ENCODE peak calls at places on chromosome 1, in eight cellular contexts. One of them, this sample, is unnamed.
A peak's percentile ranks its signal among the peaks of the same experiment; 100 is the strongest.

GRCh38 chr1:28392027-28392652 is 22.6 kb downstream of the PHACTR4 start:
- DNase-seq in EL: peak; percentile 90
- DNase-seq in fibroblast of pulmonary artery: peak; percentile 96
- DNase-seq in activated naive CD4-positive, alpha-beta T cell treated with anti-CD3 and anti-CD28 coated beads, Interleukin-2, amount 10 ng/mL, durations not matched to agents 7 days and 5 days: no peak
- DNase-seq in RPMI7951: peak; percentile 77
- DNase-seq in HepG2: no peak
- DNase-seq in NT2/D1: no peak
- DNase-seq in NK-92 treated with Interleukin-12 subunit alpha and Interleukin-12 subunit beta, amount 100 ng/mL, for 24 hours: no peak
- DNase-seq in this sample: no peak

GRCh38 chr1:70319750-70320149 is 34.8 kb downstream of the ANKRD13C start:
- DNase-seq in EL: peak; percentile 88
- DNase-seq in fibroblast of pulmonary artery: peak; percentile 18
- DNase-seq in activated naive CD4-positive, alpha-beta T cell treated with anti-CD3 and anti-CD28 coated beads, Interleukin-2, amount 10 ng/mL, durations not matched to agents 7 days and 5 days: no peak
- DNase-seq in RPMI7951: peak; percentile 35
- DNase-seq in HepG2: peak; percentile 2
- DNase-seq in NT2/D1: no peak
- DNase-seq in NK-92 treated with Interleukin-12 subunit alpha and Interleukin-12 subunit beta, amount 100 ng/mL, for 24 hours: no peak
- DNase-seq in this sample: no peak

GRCh38 chr1:212701910-212702309 is 2.3 kb upstream of the BATF3 start:
- DNase-seq in EL: no peak
- DNase-seq in fibroblast of pulmonary artery: no peak
- DNase-seq in activated naive CD4-positive, alpha-beta T cell treated with anti-CD3 and anti-CD28 coated beads, Interleukin-2, amount 10 ng/mL, durations not matched to agents 7 days and 5 days: no peak
- DNase-seq in RPMI7951: no peak
- DNase-seq in HepG2: no peak
- DNase-seq in NT2/D1: no peak
- DNase-seq in NK-92 treated with Interleukin-12 subunit alpha and Interleukin-12 subunit beta, amount 100 ng/mL, for 24 hours: no peak
- DNase-seq in this sample: no peak

GRCh38 chr1:99768525-99769382 is 2.3 kb upstream of the FRRS1 start:
- DNase-seq in EL: no peak
- DNase-seq in fibroblast of pulmonary artery: peak; percentile 75
- DNase-seq in activated naive CD4-positive, alpha-beta T cell treated with anti-CD3 and anti-CD28 coated beads, Interleukin-2, amount 10 ng/mL, durations not matched to agents 7 days and 5 days: no peak
- DNase-seq in RPMI7951: no peak
- DNase-seq in HepG2: no peak
- DNase-seq in NT2/D1: no peak
- DNase-seq in NK-92 treated with Interleukin-12 subunit alpha and Interleukin-12 subunit beta, amount 100 ng/mL, for 24 hours: no peak
- DNase-seq in this sample: no peak

GRCh38 chr1:225689882-225690459 is 37.0 kb upstream of the ENAH start:
- DNase-seq in EL: peak; percentile 14
- DNase-seq in fibroblast of pulmonary artery: no peak
- DNase-seq in activated naive CD4-positive, alpha-beta T cell treated with anti-CD3 and anti-CD28 coated beads, Interleukin-2, amount 10 ng/mL, durations not matched to agents 7 days and 5 days: no peak
- DNase-seq in RPMI7951: peak; percentile 16
- DNase-seq in HepG2: no peak
- DNase-seq in NT2/D1: no peak
- DNase-seq in NK-92 treated with Interleukin-12 subunit alpha and Interleukin-12 subunit beta, amount 100 ng/mL, for 24 hours: no peak
- DNase-seq in this sample: no peak

GRCh38 chr1:209652873-209653401 is 712 bp upstream of the LAMB3 start:
- DNase-seq in EL: peak; percentile 50
- DNase-seq in fibroblast of pulmonary artery: peak; percentile 67
- DNase-seq in activated naive CD4-positive, alpha-beta T cell treated with anti-CD3 and anti-CD28 coated beads, Interleukin-2, amount 10 ng/mL, durations not matched to agents 7 days and 5 days: no peak
- DNase-seq in RPMI7951: peak; percentile 91
- DNase-seq in HepG2: peak; percentile 70
- DNase-seq in NT2/D1: peak; percentile 77
- DNase-seq in NK-92 treated with Interleukin-12 subunit alpha and Interleukin-12 subunit beta, amount 100 ng/mL, for 24 hours: peak; percentile 18
- DNase-seq in this sample: peak; percentile 31

GRCh38 chr1:22930235-22930912 is 42.3 kb downstream of the LACTBL1 start:
- DNase-seq in EL: peak; percentile 49
- DNase-seq in fibroblast of pulmonary artery: peak; percentile 42
- DNase-seq in activated naive CD4-positive, alpha-beta T cell treated with anti-CD3 and anti-CD28 coated beads, Interleukin-2, amount 10 ng/mL, durations not matched to agents 7 days and 5 days: peak; percentile 38
- DNase-seq in RPMI7951: peak; percentile 15
- DNase-seq in HepG2: peak; percentile 29
- DNase-seq in NT2/D1: peak; percentile 33
- DNase-seq in NK-92 treated with Interleukin-12 subunit alpha and Interleukin-12 subunit beta, amount 100 ng/mL, for 24 hours: no peak
- DNase-seq in this sample: peak; percentile 32

GRCh38 chr1:109876617-109877319 is 33.9 kb upstream of the CSF1 start:
- DNase-seq in EL: peak; percentile 63
- DNase-seq in fibroblast of pulmonary artery: peak; percentile 55
- DNase-seq in activated naive CD4-positive, alpha-beta T cell treated with anti-CD3 and anti-CD28 coated beads, Interleukin-2, amount 10 ng/mL, durations not matched to agents 7 days and 5 days: no peak
- DNase-seq in RPMI7951: peak; percentile 70
- DNase-seq in HepG2: no peak
- DNase-seq in NT2/D1: peak; percentile 82
- DNase-seq in NK-92 treated with Interleukin-12 subunit alpha and Interleukin-12 subunit beta, amount 100 ng/mL, for 24 hours: no peak
- DNase-seq in this sample: no peak

GRCh38 chr1:202107801-202108731 is 14.7 kb upstream of the GPR37L1 start:
- DNase-seq in EL: no peak
- DNase-seq in fibroblast of pulmonary artery: no peak
- DNase-seq in activated naive CD4-positive, alpha-beta T cell treated with anti-CD3 and anti-CD28 coated beads, Interleukin-2, amount 10 ng/mL, durations not matched to agents 7 days and 5 days: no peak
- DNase-seq in RPMI7951: no peak
- DNase-seq in HepG2: no peak
- DNase-seq in NT2/D1: no peak
- DNase-seq in NK-92 treated with Interleukin-12 subunit alpha and Interleukin-12 subunit beta, amount 100 ng/mL, for 24 hours: no peak
- DNase-seq in this sample: no peak

GRCh38 chr1:14529436-14529835 is 69.0 kb upstream of the KAZN start:
- DNase-seq in EL: no peak
- DNase-seq in fibroblast of pulmonary artery: no peak
- DNase-seq in activated naive CD4-positive, alpha-beta T cell treated with anti-CD3 and anti-CD28 coated beads, Interleukin-2, amount 10 ng/mL, durations not matched to agents 7 days and 5 days: no peak
- DNase-seq in RPMI7951: no peak
- DNase-seq in HepG2: no peak
- DNase-seq in NT2/D1: no peak
- DNase-seq in NK-92 treated with Interleukin-12 subunit alpha and Interleukin-12 subunit beta, amount 100 ng/mL, for 24 hours: no peak
- DNase-seq in this sample: no peak